ENCODE peak calls at places on chromosome 6, in seven cellular contexts. U is colonic mucosa, D is HCT116, I is neural progenitor cell, E is astrocyte, A is fibroblast of lung, R is neuronal stem cell. L is an unnamed sample.

GRCh38 chr6:142400495-142400894 is 98.7 kb downstream of the ADGRG6 start:
- DNase-seq in R (no peak), D (no peak), E (peak; percentile 72), A (peak; percentile 77), I (no peak), U (no peak), L (no peak)

GRCh38 chr6:43120938-43121913 is 45.1 kb downstream of the PTK7 start:
- DNase-seq in U (no peak), I (peak; percentile 42), E (peak; percentile 97), A (peak; percentile 98), R (no peak), D (peak; percentile 44), L (peak; percentile 92)

GRCh38 chr6:105474234-105474633 is 71.4 kb upstream of the PREP start:
- DNase-seq in E (peak; percentile 35), A (peak; percentile 30), D (no peak), I (peak; percentile 28), U (no peak), R (no peak), L (no peak)

GRCh38 chr6:152636675-152637421 is at the start of gene SYNE1:
- DNase-seq in E (peak; percentile 14), D (no peak), I (peak; percentile 67), R (peak; percentile 35), A (peak; percentile 20), U (no peak), L (peak; percentile 89)

GRCh38 chr6:62808575-62809293 is 402.5 kb upstream of the FKBP1C start:
- DNase-seq in E (no peak), D (no peak), A (no peak), U (peak; percentile 36), I (no peak), R (no peak), L (no peak)

GRCh38 chr6:138289739-138290138 is 71.4 kb upstream of the PBOV1 start:
- DNase-seq in I (peak; percentile 35), E (no peak), A (peak; percentile 3), U (no peak), D (no peak), R (no peak), L (no peak)

GRCh38 chr6:160170018-160170680 is 48.5 kb downstream of the SLC22A1 start:
- DNase-seq in D (no peak), A (no peak), E (no peak), I (no peak), U (no peak), R (no peak), L (no peak)

GRCh38 chr6:138509371-138509770 is 10.1 kb upstream of the NHSL1 start:
- DNase-seq in R (no peak), I (peak; percentile 49), A (peak; percentile 33), U (peak; percentile 80), D (peak; percentile 44), E (no peak), L (no peak)

GRCh38 chr6:161168281-161168891 is 105.5 kb downstream of the AGPAT4 start:
- DNase-seq in A (peak; percentile 97), U (peak; percentile 27), I (peak; percentile 75), E (peak; percentile 97), D (peak; percentile 86), R (peak; percentile 26), L (no peak)

GRCh38 chr6:143061597-143062385 is 1.1 kb downstream of the AIG1 start:
- DNase-seq in E (peak; percentile 16), I (no peak), D (no peak), A (peak; percentile 36), R (no peak), U (no peak), L (no peak)

GRCh38 chr6:134021396-134022122 is 30.9 kb downstream of the SLC2A12 start:
- DNase-seq in E (no peak), D (no peak), R (no peak), A (no peak), U (no peak), I (no peak), L (no peak)

GRCh38 chr6:15689586-15690450 is 27.0 kb upstream of the DTNBP1 start:
- DNase-seq in R (no peak), I (no peak), A (no peak), U (no peak), E (no peak), D (no peak), L (no peak)

GRCh38 chr6:136077834-136078576 is 172.1 kb downstream of the MTFR2 start:
- DNase-seq in R (no peak), A (peak; percentile 99), I (no peak), D (no peak), E (peak; percentile 99), U (no peak), L (no peak)

GRCh38 chr6:39466664-39467063 is 144.2 kb upstream of the KCNK16 start:
- DNase-seq in D (no peak), R (no peak), E (no peak), I (no peak), U (peak; percentile 63), A (no peak), L (no peak)

GRCh38 chr6:11096109-11096508 is 2.5 kb downstream of the SMIM13 start:
- DNase-seq in A (peak; percentile 70), U (peak; percentile 42), R (no peak), D (peak; percentile 54), E (peak; percentile 61), I (peak; percentile 61), L (no peak)

GRCh38 chr6:33723576-33724085 is 12.1 kb upstream of the UQCC2 start:
- DNase-seq in R (no peak), D (no peak), E (no peak), U (no peak), A (no peak), I (no peak), L (peak; percentile 26)

GRCh38 chr6:45911691-45912090 is 104.0 kb downstream of the CLIC5 start:
- DNase-seq in A (no peak), D (no peak), R (no peak), E (no peak), U (no peak), I (no peak), L (no peak)

GRCh38 chr6:34205466-34205865 is 31.2 kb upstream of the HMGA1 start:
- DNase-seq in E (no peak), I (no peak), A (no peak), R (no peak), D (no peak), U (no peak), L (peak; percentile 36)

GRCh38 chr6:142301421-142302391 is at the start of gene ADGRG6:
- DNase-seq in U (peak; percentile 57), E (peak; percentile 22), I (peak; percentile 78), R (peak; percentile 57), D (peak; percentile 57), A (peak; percentile 47), L (peak; percentile 81)

GRCh38 chr6:88238065-88238464 is 71.9 kb upstream of the CNR1 start:
- DNase-seq in R (no peak), D (peak; percentile 13), I (peak; percentile 58), A (peak; percentile 4), U (peak; percentile 20), E (no peak), L (no peak)

GRCh38 chr6:136318676-136319075 is 29.0 kb upstream of the BCLAF1 start:
- DNase-seq in I (no peak), E (no peak), U (no peak), D (no peak), A (no peak), R (no peak), L (no peak)

GRCh38 chr6:32379554-32379953 is 7.9 kb upstream of the TSBP1 start:
- DNase-seq in U (no peak), I (no peak), A (no peak), E (no peak), R (no peak), D (no peak), L (no peak)

GRCh38 chr6:32370510-32370909 is 1.2 kb downstream of the TSBP1 start:
- DNase-seq in E (peak; percentile 2), D (no peak), U (no peak), I (no peak), R (no peak), A (peak; percentile 8), L (no peak)

GRCh38 chr6:32371204-32371603 is 499 bp downstream of the TSBP1 start:
- DNase-seq in R (no peak), D (no peak), E (peak; percentile 3), A (peak; percentile 8), U (no peak), I (no peak), L (no peak)

GRCh38 chr6:32371803-32372202 is at the start of gene TSBP1:
- DNase-seq in R (no peak), E (no peak), U (no peak), A (no peak), I (no peak), D (no peak), L (no peak)

DNA sequence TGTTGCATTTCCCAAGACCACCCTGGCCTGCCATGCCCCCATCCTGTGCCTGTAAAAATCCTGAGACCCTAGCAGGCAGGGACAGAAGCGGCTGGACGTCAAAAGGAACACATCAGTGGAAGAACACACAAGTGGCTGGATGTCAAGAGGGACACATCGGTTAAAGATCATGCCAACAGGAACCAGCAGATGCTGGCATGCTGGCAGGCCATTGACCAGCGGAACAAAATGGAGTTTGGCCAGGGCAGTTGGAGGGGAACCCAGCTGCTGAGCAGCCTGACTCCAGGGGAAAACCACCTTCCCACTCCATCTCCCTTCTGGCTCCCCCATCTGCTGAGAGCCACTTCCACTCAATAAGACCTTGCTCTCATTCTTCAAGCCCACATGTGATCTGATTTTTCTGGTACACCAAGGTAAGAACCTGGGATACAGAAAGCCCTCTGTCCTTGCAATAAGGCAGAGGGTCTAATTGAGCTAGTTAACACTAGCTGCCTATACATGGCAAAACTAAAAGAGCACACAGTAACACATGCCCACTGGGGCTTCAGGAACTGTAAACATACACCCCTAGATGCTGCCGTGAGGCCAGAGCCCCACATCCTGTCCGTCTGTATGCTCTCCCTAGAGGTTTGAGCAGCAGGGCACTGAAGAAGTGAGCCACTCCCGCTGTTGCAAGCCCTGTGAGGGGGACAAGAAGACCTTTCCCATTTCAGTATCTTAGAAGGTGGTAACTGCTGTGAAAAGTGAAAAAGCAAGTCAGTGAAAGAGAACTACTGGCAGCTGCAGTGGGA is 4.2 kb upstream of the TSBP1 start:
- DNase-seq in E (no peak), A (no peak), R (no peak), I (no peak), U (no peak), D (no peak), L (no peak)
- H3K4me1 ChIP-seq in E (peaks cover 7% of the 10 kb centered on the region), A (no peaks in the 10 kb centered on the region), R (no peaks in the 10 kb centered on the region), I (no peaks in the 10 kb centered on the region), U (no peaks in the 10 kb centered on the region), D (peaks cover 2% of the 10 kb centered on the region), L (no peaks in the 10 kb centered on the region)

DNA sequence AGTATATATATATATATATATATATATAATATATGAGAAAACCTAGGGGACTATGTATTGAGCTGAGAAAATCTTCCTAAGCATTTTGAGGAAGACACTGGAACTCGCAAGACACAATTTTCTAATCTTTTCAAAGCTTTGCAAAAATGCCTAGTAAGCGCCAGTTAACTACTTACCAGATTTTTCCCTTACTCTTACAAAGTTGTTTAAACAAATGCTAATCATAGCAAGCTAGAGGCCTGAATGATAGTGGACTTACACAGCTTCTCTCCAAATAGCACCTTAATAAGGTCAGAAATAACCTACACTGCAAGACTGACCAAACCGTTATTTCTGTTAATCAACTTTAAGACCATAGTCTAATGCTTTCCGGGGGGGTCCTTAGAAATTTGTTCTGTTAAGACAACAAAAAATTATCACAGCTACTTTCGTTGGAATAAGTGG is 56.1 kb upstream of the HFE start:
- DNase-seq in I (no peak), D (no peak), U (no peak), E (no peak), R (no peak), A (peak; percentile 19), L (no peak)
- H3K9ac ChIP-seq in I (peak overlapping the region; percentile 61), D (peak overlapping the region; percentile 88), U (peak overlapping the region; percentile 86), E (peak overlapping the region; percentile 86), R (no peak overlapping the region), A (peak overlapping the region; percentile 55), L (no peak overlapping the region)

GRCh38 chr6:48664850-48665249 is 553.9 kb upstream of the PTCHD4 start:
- DNase-seq in D (no peak), A (peak; percentile 85), U (no peak), E (peak; percentile 86), R (no peak), I (no peak), L (no peak)
- H3K36me3 ChIP-seq in D (no peaks in the 10 kb centered on the region), A (no peaks in the 10 kb centered on the region), U (no peaks in the 10 kb centered on the region), E (no peaks in the 10 kb centered on the region), R (no peaks in the 10 kb centered on the region), I (no peaks in the 10 kb centered on the region), L (no peaks in the 10 kb centered on the region)

GRCh38 chr6:128112494-128112893 is 211.6 kb upstream of the THEMIS start:
- DNase-seq in R (no peak), E (no peak), A (no peak), U (no peak), I (no peak), D (no peak), L (no peak)
- H3K4me1 ChIP-seq in R (no peaks in the 10 kb centered on the region), E (no peaks in the 10 kb centered on the region), A (no peaks in the 10 kb centered on the region), U (peaks cover 3% of the 10 kb centered on the region), I (no peaks in the 10 kb centered on the region), D (no peaks in the 10 kb centered on the region), L (peaks cover 4% of the 10 kb centered on the region)